ENCODE peak calls at places on chromosome 21, in six cellular contexts. J is K562, T is WTC11, M is H9, Z is activated T-cell treated with anti-CD3 and anti-CD28 coated beads for 1 hour, L is NCI-H2081. G is an unnamed sample.

GRCh38 chr21:25809013-25809412 is 74.2 kb downstream of the GABPA start:
- DNase-seq in L (no peak), J (no peak), M (no peak), T (no peak), Z (no peak), G (no peak)

GRCh38 chr21:46151989-46152938 is 3.1 kb downstream of the FTCD start:
- DNase-seq in M (peak; percentile 24), L (no peak), T (no peak), Z (no peak), J (no peak), G (no peak)

GRCh38 chr21:34550400-34550799 is 38.4 kb upstream of the KCNE1 start:
- DNase-seq in M (no peak), T (no peak), J (no peak), Z (no peak), L (no peak), G (no peak)

GRCh38 chr21:45019887-45020537 is 54.4 kb upstream of the ADARB1 start:
- DNase-seq in L (no peak), J (no peak), M (no peak), T (peak; percentile 9), Z (no peak), G (no peak)

GRCh38 chr21:45792682-45793383 is 149.3 kb downstream of the PCBP3 start:
- DNase-seq in L (no peak), Z (no peak), M (no peak), J (peak; percentile 6), T (no peak), G (no peak)

GRCh38 chr21:44427241-44428120 is 27.8 kb upstream of the LRRC3 start:
- DNase-seq in Z (no peak), M (peak; percentile 33), J (no peak), L (peak; percentile 90), T (no peak), G (no peak)

GRCh38 chr21:38434913-38435533 is 63.3 kb downstream of the ERG start:
- DNase-seq in M (no peak), L (no peak), J (no peak), Z (no peak), T (no peak), G (no peak)

GRCh38 chr21:28856588-28857250 is 136.0 kb downstream of the LTN1 start:
- DNase-seq in M (peak; percentile 44), T (peak; percentile 39), J (no peak), Z (no peak), L (no peak), G (no peak)

GRCh38 chr21:26587621-26588260 is 14.7 kb upstream of the CYYR1 start:
- DNase-seq in T (no peak), M (no peak), Z (no peak), J (no peak), L (no peak), G (no peak)

GRCh38 chr21:34875830-34876229 is 173.3 kb downstream of the RUNX1 start:
- DNase-seq in L (no peak), T (no peak), J (no peak), Z (no peak), M (no peak), G (no peak)

GRCh38 chr21:34807881-34808568 is 139.2 kb downstream of the CLIC6 start:
- DNase-seq in Z (peak; percentile 25), T (no peak), J (no peak), M (no peak), L (no peak), G (peak; percentile 51)

GRCh38 chr21:17501107-17502006 is 11.5 kb upstream of the CXADR start:
- DNase-seq in T (no peak), M (no peak), J (no peak), Z (no peak), L (peak; percentile 22), G (no peak)

GRCh38 chr21:42469272-42469671 is 26.8 kb downstream of the RSPH1 start:
- DNase-seq in L (no peak), M (no peak), T (no peak), J (no peak), Z (no peak), G (no peak)

GRCh38 chr21:29777155-29777554 is 162.6 kb downstream of the GRIK1 start:
- DNase-seq in Z (no peak), M (no peak), T (no peak), J (no peak), L (no peak), G (no peak)

GRCh38 chr21:27571706-27572105 is 604.8 kb upstream of the ADAMTS5 start:
- DNase-seq in L (no peak), Z (no peak), J (no peak), M (no peak), T (no peak), G (no peak)

GRCh38 chr21:34845521-34846213 is 176.9 kb downstream of the CLIC6 start:
- DNase-seq in J (no peak), T (no peak), L (no peak), Z (no peak), M (no peak), G (no peak)

GRCh38 chr21:17390575-17390974 is 122.3 kb upstream of the CXADR start:
- DNase-seq in Z (no peak), T (no peak), M (no peak), L (no peak), J (no peak), G (no peak)

GRCh38 chr21:36750579-36750959 is 51.7 kb downstream of the SIM2 start:
- DNase-seq in Z (no peak), T (no peak), L (no peak), J (no peak), M (no peak), G (no peak)

GRCh38 chr21:33901421-33902288 is 13.9 kb downstream of the ATP5PO start:
- DNase-seq in L (peak; percentile 62), M (peak; percentile 88), Z (no peak), T (peak; percentile 66), J (peak; percentile 44), G (no peak)

GRCh38 chr21:45029968-45030636 is 44.3 kb upstream of the ADARB1 start:
- DNase-seq in J (no peak), T (peak; percentile 42), L (no peak), M (no peak), Z (no peak), G (no peak)

GRCh38 chr21:46116846-46117585 is 19.1 kb downstream of the COL6A2 start:
- DNase-seq in J (no peak), M (peak; percentile 14), L (no peak), T (peak; percentile 5), Z (no peak), G (no peak)

GRCh38 chr21:21232320-21232719 is 234.1 kb downstream of the NCAM2 start:
- DNase-seq in L (peak; percentile 25), T (no peak), M (no peak), Z (no peak), J (no peak), G (no peak)

GRCh38 chr21:44925027-44925755 is 4.5 kb upstream of the ITGB2 start:
- DNase-seq in L (no peak), J (no peak), Z (no peak), M (no peak), T (no peak), G (no peak)

GRCh38 chr21:36999131-36999898 is 7.2 kb upstream of the RIPPLY3 start:
- DNase-seq in Z (no peak), J (no peak), L (no peak), M (no peak), T (no peak), G (no peak)

GRCh38 chr21:8990326-8991087 is 1530.9 kb upstream of the TPTE start:
- DNase-seq in Z (no peak), J (no peak), T (no peak), M (no peak), L (no peak), G (no peak)

GRCh38 chr21:35682874-35683549 is 377.3 kb downstream of the SETD4 start:
- DNase-seq in T (no peak), M (no peak), L (no peak), J (no peak), Z (no peak), G (no peak)

GRCh38 chr21:37829447-37829846 is 86.8 kb downstream of the KCNJ6 start:
- DNase-seq in J (no peak), Z (no peak), T (no peak), M (no peak), L (no peak), G (no peak)

GRCh38 chr21:43331962-43332458 is 94.9 kb downstream of the SIK1 start:
- DNase-seq in M (no peak), L (no peak), Z (no peak), J (no peak), T (no peak), G (no peak)

GRCh38 chr21:42302292-42302650 is 12.9 kb downstream of the TFF3 start:
- DNase-seq in M (no peak), L (peak; percentile 5), T (no peak), Z (no peak), J (no peak), G (no peak)

GRCh38 chr21:42358261-42358660 is 7.5 kb upstream of the TFF2 start:
- DNase-seq in T (no peak), J (no peak), M (no peak), Z (no peak), L (no peak), G (no peak)

GRCh38 chr21:30839304-30839703 is 9.7 kb upstream of the KRTAP7-1 start:
- DNase-seq in L (no peak), M (peak; percentile 73), J (peak; percentile 15), T (peak; percentile 73), Z (no peak), G (no peak)

GRCh38 chr21:45872902-45873301 is 108.7 kb upstream of the COL6A1 start:
- DNase-seq in T (no peak), L (no peak), J (no peak), Z (no peak), M (no peak), G (no peak)